ENCODE peak calls at places on chromosomes 4 and X, in ten cellular contexts. P is epithelial cell of esophagus; E is AG04450; N is astrocyte of the spinal cord; Q is HFF-Myc; G is endothelial cell; I is OCI-LY7; M is ovary; H is progenitor cell of endocrine pancreas; O is CD8-positive, alpha-beta T cell. L is an unnamed sample.
A peak's percentile ranks its signal among the peaks of the same experiment; 100 is the strongest.

GRCh38 chr4:145557720-145558119 is 61.5 kb upstream of the MMAA start:
- DNase-seq in P (peak; percentile 78), E (peak; percentile 43), N (peak; percentile 73), Q (peak; percentile 46), G (peak; percentile 56), I (peak; percentile 79), M (no peak), H (peak; percentile 23), O (peak; percentile 38), L (peak; percentile 57)

GRCh38 chr4:151651496-151651895 is 109.3 kb downstream of the GATB start:
- DNase-seq in P (no peak), E (no peak), N (no peak), Q (no peak), G (no peak), I (no peak), M (no peak), H (no peak), O (no peak), L (no peak)

GRCh38 chr4:8920969-8921368 is 49.3 kb upstream of the HMX1 start:
- DNase-seq in P (no peak), E (no peak), N (no peak), Q (no peak), G (no peak), I (no peak), M (no peak), H (peak; percentile 6), O (peak; percentile 6), L (no peak)

GRCh38 chr4:187475901-187476300 is 519.7 kb upstream of the ZFP42 start:
- DNase-seq in P (no peak), E (no peak), N (no peak), Q (no peak), G (no peak), I (no peak), M (no peak), H (no peak), O (no peak), L (no peak)

GRCh38 chr4:120749445-120750151 is 172.9 kb downstream of the PRDM5 start:
- DNase-seq in P (no peak), E (no peak), N (no peak), Q (no peak), G (no peak), I (peak; percentile 98), M (no peak), H (no peak), O (no peak), L (no peak)

GRCh38 chrX:39741904-39742303 is 355.9 kb downstream of the BCOR start:
- DNase-seq in P (no peak), E (no peak), N (no peak), Q (no peak), G (no peak), I (no peak), M (no peak), H (no peak), O (no peak), L (no peak)

GRCh38 chr4:1266881-1267763 is 18.2 kb upstream of the CTBP1 start:
- DNase-seq in P (no peak), E (no peak), N (no peak), Q (no peak), G (no peak), I (no peak), M (no peak), H (no peak), O (no peak), L (peak; percentile 47)

GRCh38 chr4:77177196-77177595 is 20.2 kb downstream of the CCNG2 start:
- DNase-seq in P (no peak), E (peak; percentile 29), N (peak; percentile 14), Q (no peak), G (no peak), I (no peak), M (no peak), H (no peak), O (no peak), L (no peak)

GRCh38 chr4:108350332-108350731 is 181.6 kb upstream of the LEF1 start:
- DNase-seq in P (no peak), E (no peak), N (no peak), Q (no peak), G (no peak), I (no peak), M (no peak), H (no peak), O (no peak), L (no peak)

GRCh38 chr4:165379662-165380061 is 854 bp downstream of the CPE start:
- DNase-seq in P (no peak), E (no peak), N (no peak), Q (no peak), G (no peak), I (no peak), M (peak; percentile 34), H (no peak), O (no peak), L (no peak)

GRCh38 chrX:18650662-18651061 is 21.2 kb downstream of the RS1 start:
- DNase-seq in P (no peak), E (no peak), N (no peak), Q (no peak), G (no peak), I (no peak), M (no peak), H (no peak), O (no peak), L (no peak)

DNA sequence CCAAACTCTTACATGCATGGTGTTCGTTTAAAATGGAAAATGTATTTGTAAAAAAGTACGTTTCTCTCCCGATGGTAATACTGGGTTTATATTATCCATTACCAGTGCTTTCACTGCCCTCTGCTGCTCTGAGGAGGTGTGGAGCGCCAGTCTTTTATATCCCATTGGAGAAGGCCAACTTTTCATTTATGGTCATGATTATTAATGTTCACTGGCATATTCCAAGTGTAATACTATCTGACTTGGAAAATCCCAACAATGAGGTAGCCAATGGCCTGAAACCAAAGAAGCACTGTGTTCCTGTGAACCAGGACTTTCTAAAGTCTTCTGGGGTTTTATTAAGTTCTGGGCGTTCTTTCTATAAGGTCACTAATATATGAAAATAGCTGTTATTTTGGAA is 80.7 kb downstream of the SYNPO2 start:
- DNase-seq in P (peak; percentile 65), E (no peak), N (peak; percentile 80), Q (peak; percentile 66), G (peak; percentile 24), I (peak; percentile 4), M (peak; percentile 67), H (no peak), O (no peak), L (no peak)
- TF ChIP-seq CTCF in P (peak; percentile 84), E (peak; percentile 78), N (peak; percentile 74), Q (peak; percentile 72), G (no peak), I (peak; percentile 61), M (peak; percentile 86), H (peak; percentile 56), O (no peak), L (peak; percentile 38)

GRCh38 chr4:90641856-90642599 is 514.8 kb downstream of the CCSER1 start:
- DNase-seq in P (peak; percentile 12), E (no peak), N (no peak), Q (no peak), G (no peak), I (no peak), M (no peak), H (no peak), O (no peak), L (no peak)
- TF ChIP-seq CTCF in P (no peak), E (no peak), N (no peak), Q (no peak), G (no peak), I (no peak), M (no peak), H (no peak), O (no peak), L (no peak)

GRCh38 chrX:119685225-119686066 is 7.5 kb downstream of the SEPTIN6 start:
- DNase-seq in P (no peak), E (no peak), N (no peak), Q (no peak), G (no peak), I (peak; percentile 75), M (no peak), H (no peak), O (no peak), L (peak; percentile 43)
- TF ChIP-seq CTCF in P (no peak), E (no peak), N (no peak), Q (no peak), G (no peak), I (no peak), M (no peak), H (no peak), O (no peak), L (no peak)

GRCh38 chr4:173237152-173237551 is 68.5 kb downstream of the GALNT7 start:
- DNase-seq in P (no peak), E (no peak), N (no peak), Q (no peak), G (no peak), I (no peak), M (no peak), H (no peak), O (no peak), L (no peak)

GRCh38 chr4:173230077-173230476 is 61.5 kb downstream of the GALNT7 start:
- DNase-seq in P (no peak), E (no peak), N (no peak), Q (no peak), G (no peak), I (no peak), M (no peak), H (no peak), O (no peak), L (no peak)

GRCh38 chr4:173235050-173235449 is 66.4 kb downstream of the GALNT7 start:
- DNase-seq in P (no peak), E (no peak), N (no peak), Q (no peak), G (no peak), I (no peak), M (no peak), H (no peak), O (no peak), L (no peak)

GRCh38 chr4:173227753-173228152 is 59.1 kb downstream of the GALNT7 start:
- DNase-seq in P (no peak), E (no peak), N (no peak), Q (no peak), G (no peak), I (no peak), M (no peak), H (no peak), O (no peak), L (no peak)

GRCh38 chr4:173231916-173232315 is 63.3 kb downstream of the GALNT7 start:
- DNase-seq in P (peak; percentile 55), E (no peak), N (peak; percentile 35), Q (no peak), G (no peak), I (no peak), M (no peak), H (no peak), O (no peak), L (no peak)
- TF ChIP-seq CTCF in P (peak; percentile 50), E (peak; percentile 39), N (no peak), Q (no peak), G (no peak), I (peak; percentile 53), M (no peak), H (no peak), O (no peak), L (no peak)

GRCh38 chrX:104136241-104137019 is 20.4 kb downstream of the SLC25A53 start:
- DNase-seq in P (peak; percentile 79), E (peak; percentile 79), N (peak; percentile 89), Q (peak; percentile 61), G (peak; percentile 62), I (peak; percentile 72), M (peak; percentile 76), H (peak; percentile 49), O (peak; percentile 53), L (peak; percentile 52)
- TF ChIP-seq CTCF in P (peak; percentile 66), E (peak; percentile 69), N (peak; percentile 71), Q (peak; percentile 65), G (peak; percentile 69), I (peak; percentile 76), M (peak; percentile 61), H (peak; percentile 72), O (peak; percentile 61), L (peak; percentile 68)

L was measured in GM13976.